ENCODE peak calls at places on chromosomes 4 and X, in four cellular contexts. O is stimulated activated naive B cell treated with anti-CD40 and anti-IgM and Interleukin-4, amounts not matched to agents 10 μg/mL and 1 μg/mL and 100 μg/mL, for 72 hours; C is adrenal gland; P is astrocyte of the spinal cord. U is an unnamed sample.

GRCh38 chr4:98614655-98615054 is 43.8 kb downstream of the TSPAN5 start:
- DNase-seq in P (no peak), C (no peak), O (no peak), U (no peak)

GRCh38 chrX:31314921-31315320 is 243.1 kb upstream of the FTHL17 start:
- DNase-seq in O (no peak), C (no peak), P (peak), U (no peak)

GRCh38 chr4:71229477-71230257 is 109.2 kb upstream of the SLC4A4 start:
- DNase-seq in O (no peak), P (peak), C (peak), U (no peak)

GRCh38 chr4:7295917-7296660 is 103.8 kb downstream of the SORCS2 start:
- DNase-seq in P (peak), C (peak), O (no peak), U (no peak)

GRCh38 chrX:13364230-13364629 is 44.4 kb upstream of the ATXN3L start:
- DNase-seq in P (no peak), C (no peak), O (no peak), U (no peak)

GRCh38 chr4:176910646-176911045 is 117.9 kb upstream of the VEGFC start:
- DNase-seq in P (no peak), O (no peak), C (no peak), U (no peak)

GRCh38 chr4:2079926-2080325 is 20.8 kb downstream of the NAT8L start:
- DNase-seq in C (no peak), P (no peak), O (no peak), U (no peak)

GRCh38 chr4:134777626-134778025 is 576.0 kb upstream of the PABPC4L start:
- DNase-seq in O (no peak), C (no peak), P (peak), U (no peak)

GRCh38 chr4:83503974-83504373 is 19.1 kb upstream of the ABRAXAS1 start:
- DNase-seq in P (no peak), O (no peak), C (no peak), U (no peak)

GRCh38 chr4:83387922-83388676 is 53.5 kb upstream of the HPSE start:
- DNase-seq in C (peak), O (no peak), P (no peak), U (no peak)

GRCh38 chr4:28010543-28011235 is 1150.0 kb downstream of the STIM2 start:
- DNase-seq in P (no peak), C (no peak), O (no peak), U (no peak)